ENCODE peak calls at places on chromosomes 4 and X, in eight cellular contexts. S is mammary epithelial cell, D is HepG2, J is K562, Y is fibroblast of lung, E is hepatocyte, C is astrocyte, O is GM23248. L is an unnamed sample.

GRCh38 chr4:139175647-139176298 is 1.2 kb downstream of the ELF2 start:
- DNase-seq in C (no peak), J (no peak), E (no peak), D (no peak), Y (no peak), O (peak), S (no peak), L (peak)

GRCh38 chrX:124938715-124939114 is 381.0 kb upstream of the TEX13C start:
- DNase-seq in S (no peak), Y (no peak), E (no peak), C (no peak), J (no peak), D (no peak), O (no peak), L (no peak)

GRCh38 chrX:46381630-46382029 is 163.6 kb downstream of the ZNF674 start:
- DNase-seq in C (peak), J (peak), D (peak), O (peak), Y (peak), E (peak), S (peak), L (peak)

GRCh38 chr4:41414380-41414779 is 123.6 kb upstream of the LIMCH1 start:
- DNase-seq in J (no peak), S (no peak), O (no peak), C (no peak), D (no peak), Y (no peak), E (no peak), L (no peak)

GRCh38 chr4:3487861-3488260 is 24.8 kb downstream of the DOK7 start:
- DNase-seq in D (no peak), C (no peak), E (no peak), Y (no peak), O (no peak), J (no peak), S (no peak), L (no peak)

GRCh38 chrX:1941291-1941690 is 326.4 kb downstream of the ASMT start:
- DNase-seq in Y (no peak), J (no peak), S (no peak), D (no peak), C (no peak), O (no peak), E (no peak), L (no peak)

GRCh38 chrX:154719132-154719675 is 31.7 kb downstream of the GAB3 start:
- DNase-seq in D (no peak), J (peak), O (peak), C (peak), S (no peak), Y (peak), E (no peak), L (no peak)

GRCh38 chr4:138051157-138051556 is 191.0 kb downstream of the SLC7A11 start:
- DNase-seq in O (peak), E (no peak), C (peak), Y (peak), S (no peak), J (no peak), D (no peak), L (no peak)

GRCh38 chr4:158775091-158775651 is 6.3 kb downstream of the FNIP2 start:
- DNase-seq in J (no peak), D (no peak), C (peak), E (peak), S (peak), O (peak), Y (peak), L (no peak)

GRCh38 chr4:128381748-128382559 is 94.3 kb upstream of the PGRMC2 start:
- DNase-seq in O (no peak), S (no peak), J (no peak), E (no peak), D (no peak), Y (no peak), C (no peak), L (no peak)

GRCh38 chr4:88533088-88533790 is 9.7 kb upstream of the PYURF start:
- DNase-seq in J (no peak), S (peak), E (no peak), C (peak), Y (peak), D (no peak), O (peak), L (no peak)

GRCh38 chrX:154441564-154441963 is 2.4 kb upstream of the FAM50A start:
- DNase-seq in C (no peak), S (no peak), D (no peak), Y (no peak), J (no peak), E (no peak), O (no peak), L (no peak)

GRCh38 chrX:139120760-139121159 is 409.2 kb upstream of the FGF13 start:
- DNase-seq in S (peak), J (no peak), C (peak), E (peak), O (peak), Y (peak), D (no peak), L (peak)

GRCh38 chr4:1615786-1616573 is 68.1 kb downstream of the FAM53A start:
- DNase-seq in S (no peak), C (no peak), E (no peak), Y (no peak), O (peak), D (no peak), J (no peak), L (no peak)

GRCh38 chrX:133248177-133248576 is 30.0 kb upstream of the TFDP3 start:
- DNase-seq in O (no peak), C (no peak), D (no peak), J (no peak), S (no peak), Y (no peak), E (no peak), L (no peak)

GRCh38 chr4:188767496-188767895 is 628.3 kb downstream of the TRIML1 start:
- DNase-seq in S (peak), O (no peak), C (no peak), J (no peak), D (no peak), E (no peak), Y (no peak), L (no peak)

GRCh38 chr4:52038109-52038912 is at the start of gene SGCB:
- DNase-seq in S (peak), E (peak), C (peak), J (peak), Y (peak), D (no peak), O (peak), L (peak)

GRCh38 chr4:52037730-52038108 is 380 bp downstream of the SGCB start:
- DNase-seq in D (no peak), Y (peak), J (no peak), S (peak), E (no peak), C (peak), O (peak), L (peak)

GRCh38 chr4:52035190-52035589 is 2.9 kb downstream of the SGCB start:
- DNase-seq in Y (no peak), J (no peak), C (no peak), O (no peak), E (no peak), D (no peak), S (no peak), L (no peak)

GRCh38 chr4:52032005-52032404 is 6.1 kb downstream of the SGCB start:
- DNase-seq in Y (no peak), O (no peak), J (no peak), S (no peak), D (no peak), E (no peak), C (no peak), L (no peak)

GRCh38 chr4:52036875-52037274 is 1.2 kb downstream of the SGCB start:
- DNase-seq in S (no peak), C (no peak), D (no peak), O (peak), Y (peak), J (no peak), E (no peak), L (no peak)
- H3K4me3 ChIP-seq in S (peak), C (peak), D (no peak), O (peak), Y (peak), J (no peak), E (peak), L (peak)

DNA sequence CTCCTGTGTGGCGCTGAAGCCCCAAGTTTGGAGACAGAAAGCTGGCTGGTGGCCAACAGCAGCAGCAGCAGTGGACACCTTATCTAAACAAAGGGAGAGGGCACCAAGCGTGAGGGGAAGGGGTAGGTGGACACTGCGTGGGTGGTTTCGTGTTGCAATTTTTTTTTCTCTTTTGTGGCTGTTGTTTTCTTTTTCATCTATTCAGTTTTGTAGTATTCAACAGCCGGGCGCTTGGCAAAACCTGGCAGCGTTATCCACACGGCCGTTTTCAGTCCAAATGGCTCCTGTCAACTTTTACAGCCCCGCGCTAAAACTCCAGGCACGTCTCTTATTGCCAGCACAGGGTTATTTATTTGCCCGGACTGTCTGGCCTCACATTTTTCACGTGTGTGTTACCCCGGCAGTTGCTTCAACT is 192.3 kb downstream of the BCOR start:
- DNase-seq in O (no peak), E (peak), J (peak), D (no peak), Y (peak), S (no peak), C (no peak), L (no peak)
- H3K27ac ChIP-seq in O (no peak), E (peak), J (no peak), D (no peak), Y (no peak), S (no peak), C (peak), L (no peak)

GRCh38 chrX:103274284-103274683 is 2.3 kb downstream of the TCEAL5 start:
- DNase-seq in C (no peak), D (no peak), J (no peak), O (no peak), E (no peak), Y (no peak), S (no peak), L (no peak)

GRCh38 chrX:103275947-103276567 is 493 bp downstream of the TCEAL5 start:
- DNase-seq in D (no peak), J (no peak), E (no peak), O (no peak), C (no peak), S (no peak), Y (no peak), L (no peak)

DNA sequence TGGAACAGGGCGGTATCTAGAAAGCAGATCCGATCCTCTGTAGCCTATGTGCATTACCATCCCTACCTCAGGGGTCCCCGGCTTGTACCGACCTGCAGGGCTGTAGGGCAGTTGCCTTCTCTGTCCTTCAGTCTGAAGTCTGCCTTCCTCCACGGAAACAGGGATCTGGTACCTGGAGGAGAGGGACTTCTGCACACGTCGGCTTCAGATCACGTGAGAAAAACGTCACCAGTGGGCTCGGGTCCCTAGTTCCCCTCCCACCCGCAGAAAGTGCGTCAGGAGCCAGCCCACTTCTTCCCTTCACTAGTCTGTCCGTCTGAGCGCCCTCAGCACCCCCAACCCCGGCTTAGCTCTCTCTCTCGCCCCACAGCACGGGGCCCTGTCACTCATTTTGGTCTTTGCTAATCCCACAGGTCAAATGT is at the start of gene TCEAL5:
- DNase-seq in J (no peak), Y (no peak), C (no peak), O (no peak), E (no peak), D (no peak), S (no peak), L (no peak)
- TF ChIP-seq EZH2 in J (no peak), Y (peak), C (no peak), O (peak), E (no peak), D (no peak), S (peak), L (no peak)

GRCh38 chrX:389021-389441 is 2.3 kb upstream of the PPP2R3B start:
- DNase-seq in O (no peak), E (no peak), Y (no peak), D (peak), S (no peak), C (no peak), J (no peak), L (no peak)

GRCh38 chrX:390459-390858 is 3.8 kb upstream of the PPP2R3B start:
- DNase-seq in S (no peak), J (no peak), E (no peak), Y (no peak), D (no peak), C (no peak), O (no peak), L (no peak)

GRCh38 chrX:386239-386767 is 404 bp downstream of the PPP2R3B start:
- DNase-seq in C (no peak), Y (no peak), E (peak), J (no peak), D (no peak), S (no peak), O (peak), L (no peak)

GRCh38 chrX:386768-387575 is at the start of gene PPP2R3B:
- DNase-seq in S (peak), Y (peak), E (peak), D (peak), C (peak), O (peak), J (peak), L (peak)

GRCh38 chrX:387729-388128 is 1.0 kb upstream of the PPP2R3B start:
- DNase-seq in S (no peak), E (no peak), J (no peak), O (no peak), D (no peak), C (no peak), Y (no peak), L (no peak)
- H3K4me3 ChIP-seq in S (peak), E (peak), J (peak), O (peak), D (peak), C (peak), Y (peak), L (peak)

GRCh38 chrX:15434205-15434604 is 50.0 kb upstream of the VEGFD start:
- DNase-seq in Y (no peak), C (no peak), S (no peak), E (no peak), J (no peak), O (no peak), D (no peak), L (no peak)
- H3K27ac ChIP-seq in Y (no peak), C (no peak), S (no peak), E (no peak), J (no peak), O (no peak), D (no peak), L (no peak)

DNA sequence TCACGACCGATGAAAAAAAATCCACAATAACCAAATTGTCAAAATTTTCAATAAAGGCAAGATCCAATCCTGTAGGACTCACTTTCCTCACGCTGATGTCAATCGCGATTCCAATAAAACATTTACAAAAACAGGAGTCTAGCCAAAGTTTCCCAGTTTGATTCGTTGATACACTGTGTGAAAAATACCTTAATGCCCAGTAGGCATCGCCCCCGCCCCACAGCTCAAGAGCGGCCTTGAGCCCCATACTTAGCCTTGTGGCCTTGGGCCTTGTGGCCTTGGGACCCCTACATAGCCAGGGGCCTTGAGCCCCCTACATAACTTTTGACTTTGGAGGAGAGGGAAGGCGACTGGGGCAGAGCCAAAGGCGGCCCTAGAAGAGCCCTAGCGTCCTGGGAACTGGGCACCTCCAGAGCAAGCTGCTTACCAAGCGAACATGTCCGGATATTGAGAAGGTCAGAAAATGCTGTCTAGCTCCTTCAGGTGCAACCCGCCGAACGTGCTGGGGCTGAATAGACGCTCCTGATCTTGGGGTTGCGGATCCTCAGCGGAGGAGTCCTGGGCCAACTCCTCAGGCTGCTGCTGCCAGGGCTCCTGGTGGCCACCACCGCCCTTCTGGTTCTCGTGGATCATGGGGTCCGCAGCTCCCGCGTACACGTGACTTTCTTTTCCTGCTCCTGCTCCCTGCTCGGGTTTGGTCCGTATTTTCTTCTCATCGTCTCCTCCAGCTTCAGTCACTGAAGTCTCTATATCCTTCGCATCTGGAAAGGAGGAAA is 62.9 kb downstream of the RHOXF2B start:
- DNase-seq in C (no peak), J (no peak), O (no peak), E (no peak), S (no peak), D (no peak), Y (no peak), L (no peak)
- TF ChIP-seq EZH2 in C (no peak), J (no peak), O (no peak), E (no peak), S (no peak), D (no peak), Y (no peak), L (no peak)

DNA sequence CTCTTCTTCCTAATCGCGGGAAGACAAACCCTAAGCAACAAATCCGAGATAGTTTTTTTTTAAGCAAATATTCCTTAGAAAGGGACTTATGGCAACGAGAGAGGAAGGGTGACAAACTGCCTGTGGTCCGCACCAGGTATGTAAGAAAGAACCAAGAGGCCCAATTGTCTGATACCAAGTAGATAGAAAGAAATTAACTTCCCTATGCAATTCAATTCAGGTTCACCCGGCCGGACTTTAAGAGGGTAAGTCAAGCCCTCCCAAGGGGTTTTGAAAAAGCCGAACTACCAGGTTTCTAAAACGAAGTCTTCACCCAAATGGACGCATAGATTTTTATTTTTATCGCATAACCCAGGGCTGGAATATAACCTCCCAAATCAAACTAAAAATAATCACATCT is 1.7 kb upstream of the MAB21L2 start:
- DNase-seq in C (no peak), E (no peak), O (no peak), S (no peak), D (no peak), J (no peak), Y (no peak), L (no peak)
- H3K4me3 ChIP-seq in C (peak), E (peak), O (peak), S (no peak), D (no peak), J (no peak), Y (no peak), L (no peak)

DNA sequence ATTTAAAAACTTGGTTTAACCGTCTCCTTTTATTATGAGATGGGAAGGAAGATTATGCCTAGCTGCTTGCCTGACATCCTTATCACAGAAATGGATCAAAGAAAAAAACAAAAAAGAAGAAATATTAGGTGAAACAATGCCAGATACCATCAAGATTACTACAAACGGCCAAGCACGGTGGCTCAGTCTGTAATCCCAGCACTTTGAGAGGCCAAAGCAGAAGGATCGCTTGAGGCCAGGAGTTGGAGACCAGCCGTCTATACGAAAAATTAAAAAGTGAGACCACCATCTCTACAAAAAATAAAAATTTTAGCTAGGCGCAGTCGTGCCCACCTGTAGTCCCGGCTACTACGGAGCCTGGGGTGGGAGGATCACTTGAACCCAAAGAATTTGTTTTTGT is 2.3 kb downstream of the FRYL start:
- DNase-seq in Y (no peak), J (no peak), E (no peak), C (no peak), O (peak), S (no peak), D (no peak), L (no peak)
- H3K27ac ChIP-seq in Y (no peak), J (peak), E (peak), C (no peak), O (peak), S (peak), D (no peak), L (no peak)

GRCh38 chrX:151175283-151176062 is 911 bp upstream of the GPR50 start:
- DNase-seq in O (no peak), D (no peak), E (no peak), Y (no peak), J (no peak), C (no peak), S (no peak), L (no peak)
- TF ChIP-seq EZH2 in O (no peak), D (no peak), E (peak), Y (no peak), J (no peak), C (no peak), S (peak), L (no peak)